ENCODE peak calls at places on chromosomes 3 and 15, in five cellular contexts. H is neuronal stem cell, C is mesenchymal stem cell, Q is IMR-90, Z is H9. J is an unnamed sample.

GRCh38 chr3:16072420-16073110 is 101.9 kb upstream of the GALNT15 start:
- DNase-seq in H (no peak), Q (peak; percentile 82), Z (no peak), C (no peak), J (no peak)

GRCh38 chr3:185823280-185824044 is 1.4 kb downstream of the IGF2BP2 start:
- DNase-seq in C (peak; percentile 69), Z (no peak), H (no peak), Q (peak; percentile 41), J (peak; percentile 60)

GRCh38 chr3:190495796-190496195 is 18.1 kb upstream of the IL1RAP start:
- DNase-seq in Z (no peak), Q (no peak), H (no peak), C (no peak), J (no peak)

GRCh38 chr3:98326945-98327344 is 26.7 kb upstream of the OR5K4 start:
- DNase-seq in H (no peak), Q (no peak), Z (no peak), C (no peak), J (no peak)

GRCh38 chr15:49521802-49522201 is 98.8 kb downstream of the FGF7 start:
- DNase-seq in Q (peak; percentile 33), C (no peak), Z (no peak), H (no peak), J (peak; percentile 23)

GRCh38 chr15:52163321-52164190 is 27.6 kb downstream of the GNB5 start:
- DNase-seq in C (no peak), H (no peak), Z (peak; percentile 71), Q (no peak), J (peak; percentile 69)

GRCh38 chr3:17833786-17834559 is 91.5 kb upstream of the TBC1D5 start:
- DNase-seq in Z (no peak), H (no peak), Q (no peak), C (no peak), J (peak; percentile 54)

GRCh38 chr15:100703032-100703578 is 100.7 kb downstream of the ASB7 start:
- DNase-seq in Q (peak; percentile 93), H (no peak), Z (no peak), C (peak; percentile 65), J (peak; percentile 87)

GRCh38 chr3:19946291-19946831 is 536 bp upstream of the RAB5A start:
- DNase-seq in H (no peak), Z (no peak), Q (no peak), C (no peak), J (no peak)

GRCh38 chr3:27630892-27631291 is 91.2 kb downstream of the EOMES start:
- DNase-seq in Z (no peak), Q (peak; percentile 82), C (peak; percentile 36), H (no peak), J (no peak)

GRCh38 chr3:14472471-14473351 is 67.4 kb downstream of the GRIP2 start:
- DNase-seq in C (peak; percentile 95), Z (peak; percentile 55), Q (peak; percentile 92), H (no peak), J (peak; percentile 88)

GRCh38 chr15:55685292-55685691 is 57.7 kb downstream of the PRTG start:
- DNase-seq in Q (peak; percentile 35), Z (no peak), H (no peak), C (peak; percentile 38), J (no peak)

GRCh38 chr3:33125840-33126239 is 12.0 kb downstream of the CRTAP start:
- DNase-seq in C (no peak), H (no peak), Z (no peak), Q (no peak), J (no peak)

GRCh38 chr3:192916455-192917257 is 1.0 kb downstream of the MB21D2 start:
- DNase-seq in Z (peak; percentile 82), C (peak; percentile 81), H (peak; percentile 58), Q (peak; percentile 73), J (peak; percentile 91)

GRCh38 chr15:50181206-50181982 is 602 bp upstream of the SLC27A2 start:
- DNase-seq in C (no peak), Q (no peak), Z (peak; percentile 43), H (no peak), J (no peak)

GRCh38 chr15:74011610-74012009 is 17.1 kb downstream of the PML start:
- DNase-seq in Z (no peak), H (no peak), C (peak; percentile 35), Q (peak; percentile 46), J (no peak)

GRCh38 chr15:25737218-25737643 is 125.9 kb downstream of the ATP10A start:
- DNase-seq in H (no peak), C (no peak), Q (peak; percentile 41), Z (no peak), J (no peak)

GRCh38 chr3:57929988-57930387 is 78.2 kb upstream of the FLNB start:
- DNase-seq in Q (no peak), Z (no peak), H (no peak), C (no peak), J (no peak)

DNA sequence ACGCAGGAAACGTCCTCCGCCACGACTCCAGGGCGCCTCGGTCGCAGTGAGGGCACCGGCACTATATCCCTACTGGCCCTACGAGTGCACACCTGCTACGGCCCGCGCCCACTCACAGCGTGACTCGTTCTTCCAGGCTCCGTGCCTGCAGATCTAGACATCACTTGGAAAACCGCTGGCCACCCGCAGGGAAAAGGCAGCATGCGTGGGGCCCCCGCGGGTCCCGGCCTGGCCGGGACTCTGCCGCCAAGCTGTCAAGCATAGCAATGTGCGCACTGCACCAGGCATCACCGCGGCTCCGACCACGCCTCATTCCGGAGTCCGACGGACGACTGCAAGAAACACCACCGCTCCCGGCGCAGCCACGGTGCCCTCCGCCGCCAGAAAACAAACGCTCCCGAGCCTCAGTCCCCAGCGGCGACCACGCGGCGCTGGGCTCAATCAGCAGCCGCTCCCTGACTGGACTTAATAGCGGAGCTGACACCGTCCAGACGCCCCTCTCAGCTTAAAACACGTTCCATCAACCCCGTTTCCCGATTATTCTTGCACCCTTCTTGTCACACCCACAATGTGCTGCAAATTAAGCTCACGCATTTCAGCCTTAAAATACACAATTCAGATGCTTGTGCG is 984 bp downstream of the CYFIP1 start:
- DNase-seq in C (peak; percentile 60), Z (peak; percentile 58), Q (peak; percentile 42), H (peak; percentile 38), J (peak; percentile 55)
- H3K4ac ChIP-seq in C (no peak overlapping the region), Z (no peak overlapping the region), Q (peak overlapping the region; percentile 77), H (no peak overlapping the region), J (no peak overlapping the region)

DNA sequence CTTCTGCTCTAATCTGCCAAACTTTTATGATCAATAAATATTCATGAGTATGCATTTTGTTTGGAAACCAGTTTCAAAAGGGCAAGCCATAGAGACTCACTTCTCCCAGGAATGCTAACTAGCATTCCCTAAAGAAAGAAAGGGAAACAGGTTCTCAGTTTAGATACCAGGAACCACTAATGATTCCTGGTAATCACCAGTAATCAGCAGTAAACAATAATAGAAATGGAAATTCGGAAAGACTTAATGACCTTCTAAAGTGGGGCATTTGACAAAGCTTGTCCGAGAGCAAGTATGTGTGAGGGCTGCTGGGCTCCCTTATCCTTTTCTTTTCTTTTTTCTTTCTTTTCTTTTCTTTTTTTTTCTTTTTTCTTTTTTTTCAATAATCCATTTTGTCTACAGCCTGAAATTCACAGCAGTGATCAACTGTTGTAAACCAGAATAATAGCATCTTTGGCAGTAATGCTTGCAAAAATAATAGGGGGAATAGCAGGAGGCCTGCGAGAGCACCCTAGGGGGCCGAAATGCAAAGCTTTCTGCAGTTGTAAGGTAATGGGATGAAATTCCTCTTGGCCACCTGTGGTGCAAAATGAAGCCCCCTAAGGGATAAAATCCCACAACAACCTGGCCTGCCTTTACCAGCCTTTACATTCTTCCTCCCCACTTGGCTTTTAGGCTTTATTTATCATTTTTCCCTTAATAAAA is 253.2 kb downstream of the ZPLD1 start:
- DNase-seq in C (no peak), Q (no peak), Z (no peak), H (no peak), J (peak; percentile 66)
- H4K8ac ChIP-seq in C (no peak overlapping the region), Q (no peak overlapping the region), Z (no peak overlapping the region), H (no peak overlapping the region), J (no peak overlapping the region)

GRCh38 chr15:66738595-66738994 is 36.6 kb downstream of the SMAD6 start:
- DNase-seq in H (no peak), C (no peak), Z (no peak), Q (no peak), J (no peak)

GRCh38 chr15:66738116-66738515 is 36.1 kb downstream of the SMAD6 start:
- DNase-seq in H (no peak), Q (no peak), C (no peak), Z (no peak), J (no peak)

GRCh38 chr15:66739287-66739686 is 37.3 kb downstream of the SMAD6 start:
- DNase-seq in H (no peak), C (no peak), Z (no peak), Q (no peak), J (no peak)

GRCh38 chr15:66735909-66736305 is 33.9 kb downstream of the SMAD6 start:
- DNase-seq in H (no peak), Q (no peak), Z (no peak), C (no peak), J (no peak)

GRCh38 chr15:66737243-66738010 is 35.4 kb downstream of the SMAD6 start:
- DNase-seq in H (no peak), C (no peak), Q (no peak), Z (no peak), J (no peak)
- H3K4ac ChIP-seq in H (no peak overlapping the region), C (no peak overlapping the region), Q (no peak overlapping the region), Z (no peak overlapping the region), J (no peak overlapping the region)

DNA sequence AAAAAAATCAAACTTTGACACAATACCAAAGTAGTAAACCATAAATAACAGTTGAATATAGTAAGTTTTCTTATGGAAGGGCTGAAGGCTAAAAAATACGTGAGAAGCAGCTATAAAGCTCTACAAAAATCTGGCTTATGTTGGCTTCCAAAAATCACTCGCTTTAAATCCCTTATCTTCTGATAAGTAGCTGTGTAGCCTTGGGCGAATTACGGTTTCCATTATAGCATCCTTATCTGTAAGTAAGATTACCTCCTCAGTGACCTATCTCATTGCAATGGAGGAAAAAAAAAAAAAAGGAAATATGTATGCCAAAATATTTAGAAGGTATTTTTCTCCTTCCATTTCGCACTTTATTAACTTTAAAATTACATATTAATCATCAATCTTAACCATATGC is 348.6 kb downstream of the PLOD2 start:
- DNase-seq in Z (no peak), H (no peak), Q (no peak), C (no peak), J (peak; percentile 62)
- H4K8ac ChIP-seq in Z (no peak overlapping the region), H (no peak overlapping the region), Q (no peak overlapping the region), C (no peak overlapping the region), J (no peak overlapping the region)

GRCh38 chr3:130925628-130926027 is 31.7 kb downstream of the ATP2C1 start:
- DNase-seq in H (no peak), C (no peak), Z (no peak), Q (no peak), J (no peak)
- H3K4ac ChIP-seq in H (no peak overlapping the region), C (no peak overlapping the region), Z (no peak overlapping the region), Q (no peak overlapping the region), J (no peak overlapping the region)

GRCh38 chr3:138113309-138113708 is 2.1 kb downstream of the DZIP1L start:
- DNase-seq in Z (peak; percentile 48), H (no peak), Q (no peak), C (peak; percentile 25), J (peak; percentile 94)

GRCh38 chr3:138118863-138119766 is 3.7 kb upstream of the DZIP1L start:
- DNase-seq in H (peak; percentile 67), Z (peak; percentile 92), C (peak; percentile 79), Q (peak; percentile 73), J (peak; percentile 91)

GRCh38 chr3:138112362-138112761 is 3.0 kb downstream of the DZIP1L start:
- DNase-seq in C (peak; percentile 36), Z (no peak), H (no peak), Q (no peak), J (no peak)

GRCh38 chr3:138114431-138114918 is 933 bp downstream of the DZIP1L start:
- DNase-seq in H (no peak), Z (peak; percentile 47), C (peak; percentile 58), Q (peak; percentile 43), J (peak; percentile 90)

GRCh38 chr3:138114988-138115971 is at the start of gene DZIP1L:
- DNase-seq in Z (peak; percentile 85), Q (peak; percentile 70), H (peak; percentile 76), C (peak; percentile 89), J (peak; percentile 91)
- H4K8ac ChIP-seq in Z (no peak within 1 kb of the TSS), Q (peak within 1 kb of the TSS; percentile 86), H (no peak within 1 kb of the TSS), C (peak within 1 kb of the TSS; percentile 85), J (peak within 1 kb of the TSS; percentile 90)

GRCh38 chr3:24184528-24185176 is 239.6 kb downstream of the NR1D2 start:
- DNase-seq in C (no peak), Q (no peak), H (no peak), Z (no peak), J (no peak)
- H3K4ac ChIP-seq in C (no peak overlapping the region), Q (no peak overlapping the region), H (no peak overlapping the region), Z (no peak overlapping the region), J (no peak overlapping the region)